ENCODE peak calls at places on chromosomes 11 and 22, in six cellular contexts. One of them, this sample, is unnamed. For H3K36me3, the result is how much of the 10 kb centered on the place peaks cover.

GRCh38 chr22:35493074-35493473 is 47.6 kb upstream of the RASD2 start:
- DNase-seq in kidney epithelial cell: no peak
- DNase-seq in ovary: no peak
- DNase-seq in ascending aorta: no peak
- DNase-seq in A673: no peak
- DNase-seq in adrenal gland: no peak
- DNase-seq in this sample: no peak

GRCh38 chr11:126197277-126197939 is 14.0 kb downstream of the RPUSD4 start:
- DNase-seq in ascending aorta: no peak
- DNase-seq in ovary: no peak
- DNase-seq in adrenal gland: no peak
- DNase-seq in A673: no peak
- DNase-seq in kidney epithelial cell: peak
- DNase-seq in this sample: peak

GRCh38 chr11:95575517-95575916 is 214.1 kb downstream of the FAM76B start:
- DNase-seq in kidney epithelial cell: no peak
- DNase-seq in A673: no peak
- DNase-seq in ovary: no peak
- DNase-seq in ascending aorta: no peak
- DNase-seq in adrenal gland: no peak
- DNase-seq in this sample: no peak

GRCh38 chr11:80524330-80524729 is 1083.5 kb upstream of the TENM4 start:
- DNase-seq in ascending aorta: no peak
- DNase-seq in adrenal gland: no peak
- DNase-seq in kidney epithelial cell: no peak
- DNase-seq in ovary: no peak
- DNase-seq in A673: no peak
- DNase-seq in this sample: no peak

GRCh38 chr11:44731685-44732411 is 5.1 kb downstream of the TSPAN18 start:
- DNase-seq in ovary: no peak
- DNase-seq in A673: peak
- DNase-seq in adrenal gland: peak
- DNase-seq in ascending aorta: no peak
- DNase-seq in kidney epithelial cell: no peak
- DNase-seq in this sample: no peak

GRCh38 chr11:74572349-74572748 is 20.0 kb upstream of the POLD3 start:
- DNase-seq in adrenal gland: no peak
- DNase-seq in kidney epithelial cell: no peak
- DNase-seq in ovary: no peak
- DNase-seq in ascending aorta: no peak
- DNase-seq in A673: no peak
- DNase-seq in this sample: no peak

GRCh38 chr22:37951305-37951704 is 2.1 kb downstream of the C22orf23 start:
- DNase-seq in adrenal gland: no peak
- DNase-seq in ovary: no peak
- DNase-seq in A673: peak
- DNase-seq in kidney epithelial cell: no peak
- DNase-seq in ascending aorta: no peak
- DNase-seq in this sample: no peak

GRCh38 chr11:20980736-20981135 is 311.4 kb downstream of the NELL1 start:
- DNase-seq in ascending aorta: no peak
- DNase-seq in kidney epithelial cell: no peak
- DNase-seq in adrenal gland: no peak
- DNase-seq in A673: no peak
- DNase-seq in ovary: no peak
- DNase-seq in this sample: no peak

GRCh38 chr11:128985880-128986279 is 43.2 kb upstream of the TP53AIP1 start:
- DNase-seq in kidney epithelial cell: no peak
- DNase-seq in ascending aorta: no peak
- DNase-seq in A673: no peak
- DNase-seq in ovary: no peak
- DNase-seq in adrenal gland: no peak
- DNase-seq in this sample: no peak

GRCh38 chr11:61888043-61888442 is 3.3 kb downstream of the FADS3 start:
- DNase-seq in A673: no peak
- DNase-seq in adrenal gland: peak
- DNase-seq in kidney epithelial cell: peak
- DNase-seq in ovary: peak
- DNase-seq in ascending aorta: peak
- DNase-seq in this sample: no peak

GRCh38 chr22:47030881-47031627 is 268.6 kb downstream of the TBC1D22A start:
- DNase-seq in adrenal gland: no peak
- DNase-seq in ovary: no peak
- DNase-seq in kidney epithelial cell: no peak
- DNase-seq in A673: no peak
- DNase-seq in ascending aorta: no peak
- DNase-seq in this sample: no peak

GRCh38 chr11:19605500-19606371 is 106.9 kb upstream of the NAV2 start:
- DNase-seq in kidney epithelial cell: no peak
- DNase-seq in ascending aorta: peak
- DNase-seq in A673: peak
- DNase-seq in ovary: no peak
- DNase-seq in adrenal gland: no peak
- DNase-seq in this sample: no peak

GRCh38 chr11:121567988-121568387 is 115.2 kb upstream of the SORL1-AS1 start:
- DNase-seq in ovary: no peak
- DNase-seq in A673: no peak
- DNase-seq in kidney epithelial cell: no peak
- DNase-seq in ascending aorta: no peak
- DNase-seq in adrenal gland: no peak
- DNase-seq in this sample: no peak

GRCh38 chr11:26805001-26805400 is 83.1 kb upstream of the SLC5A12 start:
- DNase-seq in ascending aorta: no peak
- DNase-seq in adrenal gland: no peak
- DNase-seq in kidney epithelial cell: no peak
- DNase-seq in A673: no peak
- DNase-seq in ovary: no peak
- DNase-seq in this sample: no peak

GRCh38 chr22:49773531-49773930 is 54.1 kb downstream of the BRD1 start:
- DNase-seq in kidney epithelial cell: no peak
- DNase-seq in ascending aorta: no peak
- DNase-seq in adrenal gland: no peak
- DNase-seq in A673: no peak
- DNase-seq in ovary: no peak
- DNase-seq in this sample: no peak
- H3K36me3 ChIP-seq in kidney epithelial cell: under half
- H3K36me3 ChIP-seq in ascending aorta: under half
- H3K36me3 ChIP-seq in adrenal gland: half or more
- H3K36me3 ChIP-seq in A673: half or more
- H3K36me3 ChIP-seq in ovary: under half
- H3K36me3 ChIP-seq in this sample: under half

GRCh38 chr11:12195773-12196172 is 85.4 kb downstream of the MICAL2 start:
- DNase-seq in adrenal gland: no peak
- DNase-seq in A673: no peak
- DNase-seq in kidney epithelial cell: no peak
- DNase-seq in ascending aorta: peak
- DNase-seq in ovary: no peak
- DNase-seq in this sample: no peak

GRCh38 chr11:12198261-12198925 is 88.0 kb downstream of the MICAL2 start:
- DNase-seq in A673: no peak
- DNase-seq in adrenal gland: no peak
- DNase-seq in kidney epithelial cell: no peak
- DNase-seq in ovary: no peak
- DNase-seq in ascending aorta: peak
- DNase-seq in this sample: no peak

GRCh38 chr11:12196335-12196734 is 85.9 kb downstream of the MICAL2 start:
- DNase-seq in adrenal gland: no peak
- DNase-seq in kidney epithelial cell: no peak
- DNase-seq in ovary: no peak
- DNase-seq in A673: no peak
- DNase-seq in ascending aorta: peak
- DNase-seq in this sample: no peak

GRCh38 chr11:12199231-12199948 is 89.0 kb downstream of the MICAL2 start:
- DNase-seq in adrenal gland: no peak
- DNase-seq in kidney epithelial cell: no peak
- DNase-seq in ovary: no peak
- DNase-seq in A673: no peak
- DNase-seq in ascending aorta: no peak
- DNase-seq in this sample: no peak

GRCh38 chr11:12196862-12197261 is 86.5 kb downstream of the MICAL2 start:
- DNase-seq in ascending aorta: peak
- DNase-seq in A673: no peak
- DNase-seq in kidney epithelial cell: no peak
- DNase-seq in ovary: no peak
- DNase-seq in adrenal gland: no peak
- DNase-seq in this sample: no peak
- H3K36me3 ChIP-seq in ascending aorta: under half
- H3K36me3 ChIP-seq in A673: under half
- H3K36me3 ChIP-seq in kidney epithelial cell: under half
- H3K36me3 ChIP-seq in ovary: under half
- H3K36me3 ChIP-seq in adrenal gland: under half
- H3K36me3 ChIP-seq in this sample: under half

GRCh38 chr22:17767236-17768065 is 6.8 kb downstream of the BID start:
- DNase-seq in ascending aorta: no peak
- DNase-seq in A673: no peak
- DNase-seq in kidney epithelial cell: no peak
- DNase-seq in ovary: no peak
- DNase-seq in adrenal gland: no peak
- DNase-seq in this sample: no peak

GRCh38 chr22:17772249-17772962 is 1.9 kb downstream of the BID start:
- DNase-seq in adrenal gland: no peak
- DNase-seq in ascending aorta: no peak
- DNase-seq in A673: no peak
- DNase-seq in ovary: no peak
- DNase-seq in kidney epithelial cell: no peak
- DNase-seq in this sample: peak

GRCh38 chr22:17770180-17771077 is 3.8 kb downstream of the BID start:
- DNase-seq in adrenal gland: no peak
- DNase-seq in kidney epithelial cell: no peak
- DNase-seq in ascending aorta: no peak
- DNase-seq in A673: no peak
- DNase-seq in ovary: no peak
- DNase-seq in this sample: no peak

GRCh38 chr22:17769716-17770082 is 4.6 kb downstream of the BID start:
- DNase-seq in kidney epithelial cell: no peak
- DNase-seq in adrenal gland: no peak
- DNase-seq in ovary: no peak
- DNase-seq in A673: no peak
- DNase-seq in ascending aorta: no peak
- DNase-seq in this sample: peak

GRCh38 chr22:17769013-17769715 is 5.1 kb downstream of the BID start:
- DNase-seq in ascending aorta: no peak
- DNase-seq in kidney epithelial cell: no peak
- DNase-seq in ovary: no peak
- DNase-seq in adrenal gland: no peak
- DNase-seq in A673: no peak
- DNase-seq in this sample: no peak
- H3K36me3 ChIP-seq in ascending aorta: under half
- H3K36me3 ChIP-seq in kidney epithelial cell: under half
- H3K36me3 ChIP-seq in ovary: under half
- H3K36me3 ChIP-seq in adrenal gland: under half
- H3K36me3 ChIP-seq in A673: under half
- H3K36me3 ChIP-seq in this sample: under half

GRCh38 chr22:19376971-19377370 is 54.6 kb downstream of the HIRA start:
- DNase-seq in A673: no peak
- DNase-seq in kidney epithelial cell: no peak
- DNase-seq in adrenal gland: no peak
- DNase-seq in ascending aorta: no peak
- DNase-seq in ovary: no peak
- DNase-seq in this sample: no peak
- H3K36me3 ChIP-seq in A673: half or more
- H3K36me3 ChIP-seq in kidney epithelial cell: under half
- H3K36me3 ChIP-seq in adrenal gland: half or more
- H3K36me3 ChIP-seq in ascending aorta: under half
- H3K36me3 ChIP-seq in ovary: under half
- H3K36me3 ChIP-seq in this sample: under half

GRCh38 chr22:41500303-41500702 is 31.4 kb downstream of the ACO2 start:
- DNase-seq in A673: no peak
- DNase-seq in ovary: no peak
- DNase-seq in ascending aorta: no peak
- DNase-seq in kidney epithelial cell: no peak
- DNase-seq in adrenal gland: no peak
- DNase-seq in this sample: no peak
- H3K36me3 ChIP-seq in A673: under half
- H3K36me3 ChIP-seq in ovary: under half
- H3K36me3 ChIP-seq in ascending aorta: under half
- H3K36me3 ChIP-seq in kidney epithelial cell: under half
- H3K36me3 ChIP-seq in adrenal gland: under half
- H3K36me3 ChIP-seq in this sample: under half